ENCODE peak calls at places on chromosomes 6 and 20, in six cellular contexts. D, U, A, P, H and W are unnamed samples.

GRCh38 chr6:130018830-130019795 is 732 bp downstream of the L3MBTL3 start:
- DNase-seq in D (peak), U (peak), A (peak), P (peak), H (no peak), W (peak)

GRCh38 chr6:167399051-167399387 is 74.1 kb downstream of the TTLL2 start:
- DNase-seq in D (no peak), U (no peak), A (no peak), P (no peak), H (no peak), W (no peak)

GRCh38 chr6:46015119-46015968 is at the start of gene CLIC5:
- DNase-seq in D (no peak), U (peak), A (no peak), P (no peak), H (no peak), W (peak)

GRCh38 chr20:3869839-3870634 is 19.1 kb upstream of the PANK2 start:
- DNase-seq in D (no peak), U (no peak), A (no peak), P (no peak), H (no peak), W (no peak)

GRCh38 chr20:958936-959815 is 42.9 kb downstream of the RSPO4 start:
- DNase-seq in D (no peak), U (no peak), A (no peak), P (no peak), H (no peak), W (no peak)

GRCh38 chr6:130843575-130844320 is 16.5 kb downstream of the SMLR1 start:
- DNase-seq in D (no peak), U (no peak), A (no peak), P (no peak), H (peak), W (peak)

GRCh38 chr6:109507490-109508072 is 24.6 kb upstream of the ZBTB24 start:
- DNase-seq in D (no peak), U (no peak), A (no peak), P (no peak), H (no peak), W (no peak)

GRCh38 chr6:145544031-145544430 is 191.3 kb downstream of the EPM2A start:
- DNase-seq in D (no peak), U (no peak), A (no peak), P (no peak), H (peak), W (no peak)

GRCh38 chr6:160063771-160064413 is 57.7 kb upstream of the SLC22A1 start:
- DNase-seq in D (no peak), U (no peak), A (no peak), P (no peak), H (no peak), W (no peak)

GRCh38 chr20:63530788-63531160 is 6.4 kb downstream of the PTK6 start:
- DNase-seq in D (no peak), U (no peak), A (no peak), P (no peak), H (no peak), W (no peak)

GRCh38 chr6:34929241-34929978 is 40.4 kb downstream of the ANKS1A start:
- DNase-seq in D (no peak), U (no peak), A (no peak), P (no peak), H (no peak), W (no peak)

GRCh38 chr6:12245360-12245759 is 44.8 kb upstream of the EDN1 start:
- DNase-seq in D (no peak), U (no peak), A (no peak), P (no peak), H (no peak), W (no peak)

GRCh38 chr6:109071125-109071917 is 23.3 kb downstream of the SESN1 start:
- DNase-seq in D (peak), U (no peak), A (no peak), P (no peak), H (no peak), W (no peak)

GRCh38 chr20:13510837-13511488 is 127.8 kb downstream of the TASP1 start:
- DNase-seq in D (no peak), U (no peak), A (no peak), P (no peak), H (no peak), W (no peak)

GRCh38 chr20:51586005-51586440 is 43.5 kb upstream of the NFATC2 start:
- DNase-seq in D (no peak), U (no peak), A (no peak), P (no peak), H (peak), W (no peak)